ENCODE peak calls at places on chromosomes 7 and 10, in four cellular contexts. Z is activated naive CD4-positive, alpha-beta T cell; H is EL; J is AG08395. F is an unnamed sample.

GRCh38 chr10:50286996-50287803 is 35.9 kb upstream of the ASAH2 start:
- DNase-seq in Z (no peak), H (no peak), J (no peak), F (no peak)

GRCh38 chr10:6944450-6944849 is 364.4 kb upstream of the PRKCQ start:
- DNase-seq in J (no peak), Z (no peak), H (no peak), F (no peak)

GRCh38 chr7:84548366-84549085 is 353.9 kb upstream of the SEMA3A start:
- DNase-seq in Z (no peak), H (peak; percentile 79), J (peak; percentile 63), F (no peak)

GRCh38 chr7:148264933-148265557 is 325.5 kb upstream of the C7orf33 start:
- DNase-seq in Z (no peak), H (peak; percentile 13), J (peak; percentile 20), F (no peak)

GRCh38 chr10:24685958-24686540 is 37.6 kb downstream of the ARHGAP21 start:
- DNase-seq in Z (no peak), J (no peak), H (peak; percentile 69), F (no peak)

GRCh38 chr10:43040482-43041256 is 36.2 kb upstream of the RET start:
- DNase-seq in H (no peak), Z (no peak), J (no peak), F (peak; percentile 48)

GRCh38 chr10:2928219-2928840 is 139.0 kb upstream of the PFKP start:
- DNase-seq in Z (no peak), H (peak; percentile 52), J (peak; percentile 84), F (no peak)

GRCh38 chr7:74242122-74242443 is 12.1 kb downstream of the RFC2 start:
- DNase-seq in J (no peak), H (no peak), Z (no peak), F (no peak)

F was measured in posterior vena cava.